ENCODE peak calls at places on chromosomes 5 and 9, in five cellular contexts. B is psoas muscle, M is AG10803, L is A549, J is IMR-90. Y is an unnamed sample.

GRCh38 chr5:80867233-80867632 is 92.9 kb upstream of the RASGRF2 start:
- DNase-seq in L (no peak), B (no peak), M (peak; percentile 72), J (peak; percentile 13), Y (peak; percentile 34)

GRCh38 chr5:158436271-158437065 is 577.5 kb upstream of the CLINT1 start:
- DNase-seq in M (no peak), L (no peak), J (no peak), B (no peak), Y (no peak)

GRCh38 chr9:115391166-115391825 is 273.3 kb upstream of the TNC start:
- DNase-seq in M (peak; percentile 40), J (peak; percentile 28), B (no peak), L (no peak), Y (peak; percentile 65)

GRCh38 chr9:20838218-20838617 is 154.2 kb downstream of the FOCAD start:
- DNase-seq in B (no peak), L (no peak), J (peak; percentile 42), M (peak; percentile 57), Y (peak; percentile 37)

GRCh38 chr9:13661014-13661413 is 381.5 kb upstream of the MPDZ start:
- DNase-seq in J (no peak), L (no peak), M (no peak), B (no peak), Y (no peak)

GRCh38 chr5:170150713-170151104 is 45.0 kb downstream of the FOXI1 start:
- DNase-seq in M (no peak), J (no peak), B (no peak), L (no peak), Y (no peak)

GRCh38 chr5:100634937-100635336 is 99.8 kb downstream of the FAM174A start:
- DNase-seq in M (no peak), J (peak; percentile 2), L (no peak), B (no peak), Y (peak; percentile 21)

GRCh38 chr9:136665111-136665703 is 2.5 kb downstream of the EGFL7 start:
- DNase-seq in L (peak; percentile 76), B (no peak), J (no peak), M (no peak), Y (no peak)

GRCh38 chr9:133957328-133957727 is 34.8 kb downstream of the VAV2 start:
- DNase-seq in J (no peak), L (no peak), B (no peak), M (no peak), Y (no peak)

GRCh38 chr5:41857989-41858388 is 12.2 kb downstream of the OXCT1 start:
- DNase-seq in J (no peak), L (no peak), B (no peak), M (no peak), Y (no peak)

GRCh38 chr9:113808391-113809191 is 67.5 kb upstream of the ZNF618 start:
- DNase-seq in J (peak; percentile 83), B (peak; percentile 22), L (no peak), M (peak; percentile 84), Y (peak; percentile 92)

GRCh38 chr9:77939149-77939668 is 92.4 kb downstream of the GNAQ start:
- DNase-seq in M (no peak), L (no peak), J (peak; percentile 60), B (no peak), Y (no peak)

GRCh38 chr5:65721050-65721774 is 697 bp downstream of the SGTB start:
- DNase-seq in J (peak; percentile 83), B (peak; percentile 60), M (peak; percentile 70), L (peak; percentile 45), Y (peak; percentile 81)

GRCh38 chr5:14190194-14191164 is 47.3 kb downstream of the TRIO start:
- DNase-seq in L (peak; percentile 85), M (peak; percentile 97), B (peak; percentile 55), J (peak; percentile 99), Y (peak; percentile 99)

GRCh38 chr9:84278131-84278530 is 62.4 kb downstream of the SLC28A3 start:
- DNase-seq in L (no peak), M (peak; percentile 8), J (peak; percentile 56), B (no peak), Y (peak; percentile 11)

GRCh38 chr9:27880135-27880534 is 306.9 kb upstream of the C9orf72 start:
- DNase-seq in L (no peak), B (no peak), J (no peak), M (no peak), Y (no peak)

GRCh38 chr5:94517490-94518108 is 100.8 kb downstream of the KIAA0825 start:
- DNase-seq in L (no peak), M (no peak), B (no peak), J (peak; percentile 7), Y (no peak)

GRCh38 chr9:107782381-107782780 is 292.8 kb upstream of the KLF4 start:
- DNase-seq in J (peak; percentile 74), B (no peak), L (no peak), M (peak; percentile 89), Y (peak; percentile 98)

GRCh38 chr9:99905833-99906402 is 536 bp upstream of the STX17 start:
- DNase-seq in M (no peak), J (peak; percentile 6), L (no peak), B (no peak), Y (peak; percentile 16)

GRCh38 chr9:32706004-32706749 is 70.7 kb upstream of the TAF1L start:
- DNase-seq in L (no peak), B (no peak), M (no peak), J (peak; percentile 15), Y (peak; percentile 41)

GRCh38 chr5:24621809-24622208 is 23.0 kb downstream of the CDH10 start:
- DNase-seq in J (no peak), B (peak; percentile 17), L (no peak), M (peak; percentile 35), Y (no peak)

GRCh38 chr9:18255158-18255629 is 218.8 kb upstream of the ADAMTSL1 start:
- DNase-seq in B (peak; percentile 73), L (peak; percentile 50), J (peak; percentile 87), M (peak; percentile 87), Y (peak; percentile 88)

GRCh38 chr5:167155387-167156051 is 1135.9 kb upstream of the WWC1 start:
- DNase-seq in L (no peak), B (no peak), J (no peak), M (no peak), Y (no peak)

GRCh38 chr5:156640751-156641241 is 209.3 kb upstream of the PPP1R2B start:
- DNase-seq in L (no peak), M (peak; percentile 96), J (peak; percentile 44), B (no peak), Y (peak; percentile 34)

DNA sequence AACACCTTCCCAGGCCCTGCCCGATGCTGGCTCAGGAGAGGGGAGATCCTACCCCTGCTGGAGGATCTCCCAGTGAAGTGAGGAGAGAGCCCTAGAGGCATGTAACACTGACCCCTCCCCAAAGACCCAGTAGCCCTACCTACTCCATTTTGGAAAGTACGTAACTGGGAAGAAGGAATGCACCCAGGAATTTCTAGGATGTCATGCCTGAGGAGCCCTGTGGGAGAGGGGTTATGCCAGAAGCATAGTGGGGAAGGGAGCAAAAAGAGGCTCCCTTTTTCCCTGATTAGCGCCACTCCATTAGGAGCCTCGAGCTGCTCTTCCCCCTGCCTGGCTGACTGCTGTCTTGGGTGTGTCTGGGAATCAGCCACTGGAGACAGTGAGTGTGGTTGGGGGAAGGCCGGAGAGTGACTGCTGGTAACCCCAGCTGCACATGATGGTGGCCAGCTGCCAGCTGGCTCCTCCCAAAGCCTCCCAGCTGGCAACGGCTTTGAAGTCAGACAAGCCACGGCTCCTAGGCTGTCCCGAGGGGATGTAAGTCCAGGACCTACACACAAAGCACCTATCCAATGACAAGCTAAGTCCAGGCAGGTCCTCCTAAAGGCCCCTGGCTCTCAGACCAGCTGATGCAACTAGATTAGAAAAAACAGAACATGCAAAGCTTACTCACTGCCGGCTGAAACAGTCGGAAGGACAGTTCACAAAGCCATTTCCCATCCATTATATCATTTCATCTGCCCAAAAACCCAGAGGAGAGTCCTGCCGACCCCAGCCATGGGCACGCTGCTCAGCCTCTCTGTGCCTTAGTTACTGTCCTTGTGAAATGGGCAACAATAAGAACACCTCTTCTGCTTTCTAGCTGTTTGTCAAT is 136.5 kb upstream of the ABCA1 start:
- DNase-seq in M (peak; percentile 99), B (peak; percentile 91), J (peak; percentile 97), L (peak; percentile 89), Y (peak; percentile 96)
- H3K4me3 ChIP-seq in M (no peak overlapping the region), B (peak overlapping the region; percentile 33), J (no peak overlapping the region), L (peak overlapping the region; percentile 12), Y (no peak overlapping the region)

DNA sequence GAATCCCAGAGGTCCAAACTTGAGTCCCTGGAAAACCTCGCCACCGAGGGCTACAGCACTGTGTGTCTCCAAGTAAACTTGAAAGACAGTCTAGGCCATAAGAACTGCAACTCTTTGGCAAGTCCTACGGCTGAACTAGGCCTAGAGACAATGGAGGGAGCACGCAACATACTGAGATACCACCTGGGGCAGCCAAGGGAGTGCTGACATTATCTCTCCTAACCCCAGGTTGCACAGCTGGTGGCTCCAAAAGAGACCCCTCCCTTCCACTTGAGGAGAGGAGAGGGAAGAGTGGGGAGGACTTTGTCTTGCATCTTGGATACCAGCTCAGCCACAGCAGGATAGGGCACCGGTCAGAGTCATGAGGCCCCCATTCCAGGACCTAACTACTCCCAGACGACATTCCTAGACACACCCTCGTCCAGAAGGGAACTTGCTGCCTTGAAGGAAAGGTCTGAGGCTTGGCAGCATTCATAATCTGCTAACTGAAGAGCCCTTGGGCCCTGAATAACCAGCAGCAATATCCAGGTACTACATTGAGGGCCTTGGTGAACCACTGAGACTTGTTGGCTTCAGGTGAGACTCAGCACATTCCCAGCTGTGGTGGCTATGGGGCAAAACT is 42.7 kb downstream of the AP3B1 start:
- DNase-seq in J (no peak), M (no peak), L (no peak), B (no peak), Y (no peak)
- TF ChIP-seq CTCF in J (no peak), M (no peak), L (no peak), B (no peak), Y (no peak)

DNA sequence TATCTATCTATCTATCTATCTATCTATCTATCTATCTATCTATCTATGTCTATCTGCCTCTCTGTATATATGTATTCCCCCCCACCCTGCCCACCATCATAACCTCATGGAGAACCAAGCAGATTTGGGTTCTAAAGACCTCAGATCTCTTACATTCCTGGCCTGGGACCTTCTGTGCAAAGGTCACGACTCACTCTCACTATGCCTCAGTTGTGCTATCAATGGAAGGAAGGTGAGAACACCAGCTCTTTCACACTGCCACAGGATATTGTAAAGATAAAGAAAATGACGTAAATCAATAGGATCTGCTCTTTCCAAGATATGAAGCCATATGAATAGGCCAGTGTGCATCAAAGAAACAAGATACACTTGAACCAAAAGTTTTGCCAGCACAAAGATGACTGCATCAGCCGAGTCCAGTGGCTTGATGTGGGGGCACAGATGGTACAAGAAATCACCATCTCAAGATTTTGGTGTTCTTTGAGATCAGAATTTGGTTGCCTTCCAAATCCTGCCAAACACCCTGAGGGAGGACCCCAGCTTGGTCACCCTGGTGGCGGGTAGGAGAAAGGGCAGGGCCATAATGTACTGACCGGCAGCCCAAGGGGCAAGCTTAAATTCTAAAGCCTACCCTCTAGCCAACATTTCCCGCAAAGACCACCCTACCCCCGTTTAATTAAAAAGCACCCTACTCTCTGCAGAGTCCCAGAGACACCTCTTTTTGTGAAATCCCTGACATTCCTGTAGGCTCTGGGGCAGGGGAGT is 8.4 kb upstream of the FGF1 start:
- DNase-seq in M (no peak), L (no peak), J (no peak), B (no peak), Y (no peak)
- H3K4me3 ChIP-seq in M (no peak overlapping the region), L (no peak overlapping the region), J (no peak overlapping the region), B (no peak overlapping the region), Y (no peak overlapping the region)

GRCh38 chr9:71814226-71814625 is 45.9 kb upstream of the CEMIP2 start:
- DNase-seq in J (no peak), L (no peak), B (peak; percentile 62), M (peak; percentile 74), Y (peak; percentile 75)

GRCh38 chr9:71806916-71807315 is 38.6 kb upstream of the CEMIP2 start:
- DNase-seq in L (peak; percentile 59), B (peak; percentile 44), M (peak; percentile 77), J (peak; percentile 67), Y (peak; percentile 71)

GRCh38 chr9:71816782-71817549 is 48.7 kb upstream of the CEMIP2 start:
- DNase-seq in B (no peak), J (no peak), L (no peak), M (no peak), Y (no peak)

GRCh38 chr9:71814805-71815204 is 46.5 kb upstream of the CEMIP2 start:
- DNase-seq in J (no peak), B (no peak), L (no peak), M (peak; percentile 73), Y (peak; percentile 55)

GRCh38 chr9:71812385-71812784 is 44.1 kb upstream of the CEMIP2 start:
- DNase-seq in L (no peak), M (peak; percentile 76), J (peak; percentile 12), B (peak; percentile 56), Y (peak; percentile 40)
- TF ChIP-seq CTCF in L (no peak), M (peak; percentile 60), J (peak; percentile 2), B (no peak), Y (no peak)

Y was measured in fibroblast of mammary gland.